ENCODE peak calls at places on chromosomes 13 and 19, in five cellular contexts. One of them, this sample, is unnamed.

GRCh38 chr19:52190679-52191293 is 934 bp downstream of the PPP2R1A start:
- DNase-seq in epithelial cell of esophagus: peak; percentile 38
- DNase-seq in mesendoderm: peak; percentile 41
- DNase-seq in heart left ventricle: peak; percentile 52
- DNase-seq in tibial artery: no peak
- DNase-seq in this sample: no peak

GRCh38 chr19:42198676-42199439 is 18.6 kb downstream of the DEDD2 start:
- DNase-seq in epithelial cell of esophagus: no peak
- DNase-seq in mesendoderm: peak; percentile 86
- DNase-seq in heart left ventricle: no peak
- DNase-seq in tibial artery: no peak
- DNase-seq in this sample: no peak

GRCh38 chr13:95707442-95708389 is 30.8 kb downstream of the DNAJC3 start:
- DNase-seq in epithelial cell of esophagus: no peak
- DNase-seq in mesendoderm: no peak
- DNase-seq in heart left ventricle: no peak
- DNase-seq in tibial artery: no peak
- DNase-seq in this sample: no peak

GRCh38 chr13:30421093-30422055 is 919 bp upstream of the UBE2L5 start:
- DNase-seq in epithelial cell of esophagus: peak; percentile 81
- DNase-seq in mesendoderm: peak; percentile 83
- DNase-seq in heart left ventricle: peak; percentile 89
- DNase-seq in tibial artery: peak; percentile 91
- DNase-seq in this sample: peak; percentile 95

GRCh38 chr19:1618157-1619093 is 13.2 kb upstream of the UQCR11 start:
- DNase-seq in epithelial cell of esophagus: peak; percentile 37
- DNase-seq in mesendoderm: peak; percentile 83
- DNase-seq in heart left ventricle: no peak
- DNase-seq in tibial artery: no peak
- DNase-seq in this sample: no peak

GRCh38 chr19:49848938-49849337 is 2.0 kb upstream of the PTOV1 start:
- DNase-seq in epithelial cell of esophagus: no peak
- DNase-seq in mesendoderm: no peak
- DNase-seq in heart left ventricle: no peak
- DNase-seq in tibial artery: no peak
- DNase-seq in this sample: no peak

GRCh38 chr13:51724721-51725120 is 79.2 kb downstream of the DHRS12 start:
- DNase-seq in epithelial cell of esophagus: no peak
- DNase-seq in mesendoderm: no peak
- DNase-seq in heart left ventricle: no peak
- DNase-seq in tibial artery: no peak
- DNase-seq in this sample: no peak

GRCh38 chr19:23241433-23241832 is 8.8 kb downstream of the ZNF724 start:
- DNase-seq in epithelial cell of esophagus: no peak
- DNase-seq in mesendoderm: peak; percentile 27
- DNase-seq in heart left ventricle: no peak
- DNase-seq in tibial artery: no peak
- DNase-seq in this sample: no peak

GRCh38 chr13:31824705-31825512 is 85.6 kb downstream of the RXFP2 start:
- DNase-seq in epithelial cell of esophagus: no peak
- DNase-seq in mesendoderm: peak; percentile 21
- DNase-seq in heart left ventricle: no peak
- DNase-seq in tibial artery: no peak
- DNase-seq in this sample: no peak

GRCh38 chr13:35711909-35712308 is 235.4 kb upstream of the MAB21L1 start:
- DNase-seq in epithelial cell of esophagus: peak; percentile 48
- DNase-seq in mesendoderm: no peak
- DNase-seq in heart left ventricle: no peak
- DNase-seq in tibial artery: no peak
- DNase-seq in this sample: no peak

GRCh38 chr13:33785384-33785783 is 32.6 kb upstream of the RFC3 start:
- DNase-seq in epithelial cell of esophagus: no peak
- DNase-seq in mesendoderm: peak; percentile 21
- DNase-seq in heart left ventricle: no peak
- DNase-seq in tibial artery: no peak
- DNase-seq in this sample: no peak

GRCh38 chr19:39407644-39408391 is 1.2 kb downstream of the ZFP36 start:
- DNase-seq in epithelial cell of esophagus: peak; percentile 57
- DNase-seq in mesendoderm: no peak
- DNase-seq in heart left ventricle: no peak
- DNase-seq in tibial artery: no peak
- DNase-seq in this sample: no peak

DNA sequence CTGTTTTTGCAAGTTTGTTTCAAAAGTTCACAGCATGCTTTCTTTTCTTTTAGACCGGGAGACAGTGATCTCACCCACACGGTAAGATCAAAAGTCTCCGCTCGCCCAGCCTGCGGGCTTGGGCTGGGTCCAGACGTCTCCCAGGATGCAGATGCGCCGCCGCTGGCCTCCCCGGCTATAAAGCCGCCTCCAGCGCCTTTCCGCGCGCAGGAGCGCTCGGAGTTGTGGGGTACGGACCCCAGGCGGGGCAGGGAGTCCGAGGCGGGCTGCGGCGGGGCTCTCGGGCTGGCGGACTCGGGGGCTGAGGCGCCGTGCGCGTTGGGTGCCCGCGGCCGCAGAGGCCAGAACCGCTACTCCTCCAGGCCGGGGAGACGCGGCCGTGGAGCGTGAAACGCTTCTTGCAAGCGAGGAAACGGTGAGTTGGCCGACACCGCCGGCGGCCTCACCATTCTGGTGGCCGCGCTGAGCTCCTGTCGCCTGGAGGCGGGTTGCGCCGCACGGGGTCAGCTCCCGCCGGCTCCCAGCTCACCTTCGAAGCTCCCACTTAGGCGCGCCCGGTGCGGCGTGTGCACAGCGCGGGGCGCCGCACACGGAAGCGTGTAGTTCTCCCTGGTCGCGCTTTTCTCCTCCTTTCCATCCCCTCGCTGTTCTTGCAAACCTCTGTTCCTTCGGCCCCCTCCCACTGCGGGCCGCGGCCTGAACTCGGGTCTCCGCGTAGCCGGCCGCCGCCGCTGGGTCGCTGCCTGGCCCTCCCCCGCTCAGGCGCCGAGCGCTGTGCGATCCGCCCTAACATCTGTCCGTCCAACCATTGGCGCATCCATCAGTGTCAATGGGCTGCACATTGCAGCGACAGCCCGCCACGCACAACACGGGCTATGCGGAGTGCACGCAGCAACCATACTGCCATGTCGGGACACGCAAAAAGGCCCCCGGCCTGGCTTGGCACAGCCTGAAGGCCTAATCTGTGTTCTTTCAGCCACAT is 2.3 kb upstream of the TSHZ3 start:
- DNase-seq in epithelial cell of esophagus: peak; percentile 79
- DNase-seq in mesendoderm: peak; percentile 77
- DNase-seq in heart left ventricle: peak; percentile 38
- DNase-seq in tibial artery: no peak
- DNase-seq in this sample: no peak
- H3K4me3 ChIP-seq in epithelial cell of esophagus: peak overlapping the region; percentile 51
- H3K4me3 ChIP-seq in mesendoderm: peak overlapping the region; percentile 36
- H3K4me3 ChIP-seq in heart left ventricle: peak overlapping the region; percentile 87
- H3K4me3 ChIP-seq in tibial artery: peak overlapping the region; percentile 97
- H3K4me3 ChIP-seq in this sample: peak overlapping the region; percentile 79

GRCh38 chr19:12794196-12794921 is 3.1 kb downstream of the JUNB start:
- DNase-seq in epithelial cell of esophagus: no peak
- DNase-seq in mesendoderm: no peak
- DNase-seq in heart left ventricle: no peak
- DNase-seq in tibial artery: no peak
- DNase-seq in this sample: no peak

GRCh38 chr19:12792853-12793289 is 1.6 kb downstream of the JUNB start:
- DNase-seq in epithelial cell of esophagus: no peak
- DNase-seq in mesendoderm: no peak
- DNase-seq in heart left ventricle: no peak
- DNase-seq in tibial artery: no peak
- DNase-seq in this sample: no peak

GRCh38 chr19:12796146-12797071 is 5.1 kb downstream of the JUNB start:
- DNase-seq in epithelial cell of esophagus: peak; percentile 78
- DNase-seq in mesendoderm: peak; percentile 94
- DNase-seq in heart left ventricle: peak; percentile 78
- DNase-seq in tibial artery: no peak
- DNase-seq in this sample: no peak

GRCh38 chr19:12793290-12794195 is 2.3 kb downstream of the JUNB start:
- DNase-seq in epithelial cell of esophagus: peak; percentile 96
- DNase-seq in mesendoderm: peak; percentile 96
- DNase-seq in heart left ventricle: peak; percentile 94
- DNase-seq in tibial artery: peak; percentile 89
- DNase-seq in this sample: peak; percentile 99

DNA sequence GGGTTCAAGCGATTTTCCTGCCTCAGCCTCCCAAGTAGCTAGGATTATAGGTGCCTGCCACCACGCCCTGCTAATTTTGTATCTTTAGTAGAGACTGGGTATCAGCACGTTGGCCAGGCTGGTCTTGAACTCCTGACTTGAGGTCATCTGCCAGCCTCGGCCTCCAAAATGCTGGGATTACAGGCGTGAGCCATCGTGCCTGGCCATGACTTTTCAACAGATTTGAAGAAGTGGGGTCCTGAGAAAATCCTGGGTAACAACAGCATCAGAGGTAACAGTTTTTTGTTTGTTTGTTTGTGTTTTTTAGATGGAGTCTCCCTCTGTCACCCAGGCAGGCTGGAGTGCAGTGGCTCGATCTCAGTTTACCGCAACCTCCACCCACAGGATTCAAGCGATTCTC is 3.6 kb downstream of the JUNB start:
- DNase-seq in epithelial cell of esophagus: no peak
- DNase-seq in mesendoderm: no peak
- DNase-seq in heart left ventricle: no peak
- DNase-seq in tibial artery: no peak
- DNase-seq in this sample: no peak
- H3K4me3 ChIP-seq in epithelial cell of esophagus: no peak overlapping the region
- H3K4me3 ChIP-seq in mesendoderm: no peak overlapping the region
- H3K4me3 ChIP-seq in heart left ventricle: no peak overlapping the region
- H3K4me3 ChIP-seq in tibial artery: peak overlapping the region; percentile 96
- H3K4me3 ChIP-seq in this sample: no peak overlapping the region

GRCh38 chr19:55635334-55635717 is 5.5 kb upstream of the ZNF580 start:
- DNase-seq in epithelial cell of esophagus: no peak
- DNase-seq in mesendoderm: no peak
- DNase-seq in heart left ventricle: no peak
- DNase-seq in tibial artery: no peak
- DNase-seq in this sample: no peak

GRCh38 chr19:55633866-55634265 is 6.9 kb upstream of the ZNF580 start:
- DNase-seq in epithelial cell of esophagus: no peak
- DNase-seq in mesendoderm: no peak
- DNase-seq in heart left ventricle: no peak
- DNase-seq in tibial artery: no peak
- DNase-seq in this sample: no peak

GRCh38 chr19:55637534-55637933 is 3.3 kb upstream of the ZNF580 start:
- DNase-seq in epithelial cell of esophagus: no peak
- DNase-seq in mesendoderm: no peak
- DNase-seq in heart left ventricle: no peak
- DNase-seq in tibial artery: no peak
- DNase-seq in this sample: no peak

GRCh38 chr19:55636723-55637122 is 4.1 kb upstream of the ZNF580 start:
- DNase-seq in epithelial cell of esophagus: no peak
- DNase-seq in mesendoderm: no peak
- DNase-seq in heart left ventricle: no peak
- DNase-seq in tibial artery: no peak
- DNase-seq in this sample: no peak

DNA sequence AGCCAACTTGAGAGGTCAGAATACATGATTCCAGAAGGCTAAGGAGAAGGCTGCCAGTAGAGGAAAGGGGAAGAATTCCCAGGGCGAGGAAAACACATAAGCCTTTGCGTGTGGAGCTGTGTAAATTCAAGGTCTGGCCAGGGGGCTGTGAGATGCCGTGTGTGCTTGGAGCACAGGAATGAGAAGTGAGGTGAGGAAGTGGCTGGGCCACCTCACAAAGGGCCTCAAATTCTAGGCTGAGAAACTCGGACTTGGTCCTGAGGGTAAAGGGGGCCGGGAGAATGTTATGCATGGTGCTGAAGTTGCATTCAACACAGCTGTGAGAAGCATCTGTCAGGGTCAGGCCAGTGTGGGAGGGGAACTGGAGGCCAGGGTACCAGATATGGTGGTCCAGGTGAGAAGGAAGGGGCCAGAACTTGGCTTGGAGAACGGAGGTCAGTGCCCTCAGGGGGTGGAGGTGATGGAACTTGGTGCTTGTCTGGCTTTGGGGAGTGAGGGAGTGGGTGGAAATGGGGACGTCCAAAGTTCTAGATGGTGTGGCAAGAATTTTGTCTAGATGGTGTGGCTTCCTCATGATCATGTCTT is 4.9 kb upstream of the ZNF580 start:
- DNase-seq in epithelial cell of esophagus: no peak
- DNase-seq in mesendoderm: no peak
- DNase-seq in heart left ventricle: no peak
- DNase-seq in tibial artery: no peak
- DNase-seq in this sample: no peak
- H3K4me3 ChIP-seq in epithelial cell of esophagus: peak overlapping the region; percentile 100
- H3K4me3 ChIP-seq in mesendoderm: no peak overlapping the region
- H3K4me3 ChIP-seq in heart left ventricle: peak overlapping the region; percentile 75
- H3K4me3 ChIP-seq in tibial artery: peak overlapping the region; percentile 99
- H3K4me3 ChIP-seq in this sample: peak overlapping the region; percentile 93

DNA sequence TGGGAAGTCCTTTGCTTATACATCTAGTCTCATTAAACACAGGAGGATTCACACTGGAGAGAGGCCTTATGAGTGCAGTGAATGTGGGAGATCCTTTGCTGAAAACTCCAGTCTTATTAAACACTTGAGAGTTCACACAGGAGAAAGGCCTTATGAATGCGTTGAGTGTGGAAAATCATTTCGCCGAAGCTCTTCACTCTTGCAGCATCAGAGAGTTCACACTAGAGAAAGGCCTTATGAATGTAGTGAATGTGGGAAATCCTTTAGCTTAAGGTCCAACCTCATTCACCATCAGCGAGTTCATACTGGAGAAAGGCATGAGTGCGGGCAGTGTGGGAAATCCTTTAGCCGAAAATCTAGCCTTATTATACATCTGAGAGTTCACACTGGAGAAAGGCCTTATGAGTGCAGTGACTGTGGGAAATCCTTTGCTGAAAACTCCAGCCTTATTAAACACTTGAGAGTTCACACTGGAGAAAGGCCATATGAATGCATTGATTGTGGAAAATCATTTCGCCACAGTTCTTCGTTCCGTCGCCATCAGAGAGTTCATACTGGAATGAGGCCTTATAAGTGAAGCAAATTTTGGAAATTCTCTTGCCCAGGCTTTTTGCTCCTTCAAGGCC is 9.9 kb downstream of the ZNF586 start:
- DNase-seq in epithelial cell of esophagus: no peak
- DNase-seq in mesendoderm: no peak
- DNase-seq in heart left ventricle: no peak
- DNase-seq in tibial artery: no peak
- DNase-seq in this sample: no peak
- H3K4me3 ChIP-seq in epithelial cell of esophagus: no peak overlapping the region
- H3K4me3 ChIP-seq in mesendoderm: no peak overlapping the region
- H3K4me3 ChIP-seq in heart left ventricle: no peak overlapping the region
- H3K4me3 ChIP-seq in tibial artery: no peak overlapping the region
- H3K4me3 ChIP-seq in this sample: no peak overlapping the region

This sample was measured in esophagus muscularis mucosa.